ENCODE peak calls at places on chromosomes 7 and 10, in nine cellular contexts. O is testis, N is psoas muscle, R is hepatocyte, X is WERI-Rb-1, Z is astrocyte of the spinal cord, F is astrocyte of the cerebellum, D is AG04449, L is HepG2. P is an unnamed sample.

GRCh38 chr10:12340371-12340770 is 9.0 kb upstream of the CAMK1D start:
- DNase-seq in R (no peak), Z (no peak), L (no peak), N (no peak), O (no peak), X (no peak), D (no peak), F (no peak), P (no peak)

GRCh38 chr10:127802532-127803055 is 65.6 kb downstream of the FOXI2 start:
- DNase-seq in R (no peak), X (no peak), D (no peak), F (no peak), O (no peak), N (no peak), L (no peak), Z (no peak), P (no peak)

GRCh38 chr10:113087082-113088029 is 137.3 kb downstream of the TCF7L2 start:
- DNase-seq in N (no peak), Z (peak; percentile 99), R (peak; percentile 86), D (peak; percentile 95), L (peak; percentile 96), O (no peak), X (no peak), F (peak; percentile 99), P (peak; percentile 98)

GRCh38 chr7:152504367-152504766 is 68.6 kb upstream of the KMT2C start:
- DNase-seq in X (no peak), F (no peak), L (no peak), D (no peak), N (no peak), R (peak; percentile 19), O (no peak), Z (no peak), P (no peak)

GRCh38 chr7:6271694-6272371 is 591 bp downstream of the CYTH3 start:
- DNase-seq in L (no peak), O (peak; percentile 35), F (no peak), X (peak; percentile 30), N (peak; percentile 59), Z (no peak), D (no peak), R (peak; percentile 19), P (no peak)

GRCh38 chr7:11831727-11832495 is at the start of gene THSD7A:
- DNase-seq in O (peak; percentile 37), D (no peak), N (peak; percentile 52), F (no peak), Z (peak; percentile 51), L (peak; percentile 7), X (peak; percentile 65), R (peak; percentile 80), P (no peak)

GRCh38 chr7:2621948-2622640 is 9.7 kb upstream of the TTYH3 start:
- DNase-seq in X (peak; percentile 32), O (no peak), D (no peak), R (peak; percentile 93), L (peak; percentile 92), F (no peak), N (no peak), Z (no peak), P (no peak)

GRCh38 chr10:24156686-24157085 is 52.3 kb upstream of the KIAA1217 start:
- DNase-seq in O (no peak), D (no peak), F (no peak), N (no peak), R (no peak), L (no peak), X (no peak), Z (peak; percentile 16), P (no peak)

GRCh38 chr10:62019685-62020361 is 118.3 kb downstream of the ARID5B start:
- DNase-seq in D (no peak), N (no peak), X (no peak), R (no peak), Z (no peak), L (no peak), O (no peak), F (no peak), P (no peak)

GRCh38 chr7:74027683-74028320 is at the start of gene ELN:
- DNase-seq in Z (no peak), L (no peak), D (no peak), X (no peak), N (peak; percentile 90), O (peak; percentile 87), R (peak; percentile 73), F (no peak), P (no peak)

GRCh38 chr10:7829289-7829834 is 11.1 kb downstream of the TAF3 start:
- DNase-seq in O (no peak), N (no peak), Z (no peak), L (no peak), R (no peak), D (no peak), F (no peak), X (no peak), P (no peak)

GRCh38 chr10:7824251-7824650 is 5.9 kb downstream of the TAF3 start:
- DNase-seq in O (no peak), F (no peak), R (no peak), Z (no peak), N (no peak), X (no peak), L (no peak), D (no peak), P (no peak)

GRCh38 chr10:7832060-7832459 is 13.8 kb downstream of the TAF3 start:
- DNase-seq in X (no peak), D (no peak), N (no peak), O (no peak), F (no peak), L (no peak), Z (no peak), R (no peak), P (no peak)

DNA sequence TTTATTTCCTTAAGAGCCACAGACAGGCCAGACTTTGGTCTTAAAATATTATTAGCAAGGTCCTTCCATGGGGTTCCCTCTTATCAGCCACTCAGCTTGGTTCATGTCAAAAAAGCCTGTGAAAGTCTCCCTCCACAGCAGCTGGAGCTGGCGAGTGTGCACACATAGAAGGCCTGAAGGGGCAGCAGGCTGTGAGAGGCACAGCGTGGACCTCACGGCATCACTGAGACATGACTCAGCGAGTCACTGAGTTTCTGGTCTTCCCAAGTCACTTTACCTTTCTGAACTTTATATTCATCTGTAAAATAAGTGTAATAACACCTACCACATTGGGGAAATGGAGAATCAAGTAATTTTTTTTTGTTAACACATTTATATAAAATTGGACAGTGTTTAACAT is 8.7 kb downstream of the TAF3 start:
- DNase-seq in O (peak; percentile 45), D (no peak), Z (peak; percentile 61), X (no peak), F (no peak), R (peak; percentile 46), N (no peak), L (no peak), P (peak; percentile 9)
- TF ChIP-seq CTCF in O (no peak), D (no peak), Z (peak; percentile 43), X (no peak), F (peak; percentile 26), R (no peak), N (no peak), L (no peak), P (no peak)

GRCh38 chr10:96830511-96831199 is 1.4 kb upstream of the LCOR start:
- DNase-seq in N (no peak), X (peak; percentile 76), D (no peak), Z (peak; percentile 73), R (peak; percentile 85), L (peak; percentile 66), O (peak; percentile 78), F (peak; percentile 64), P (peak; percentile 40)
- H3K4me3 ChIP-seq in N (peak overlapping the region; percentile 87), X (no peak overlapping the region), D (no peak overlapping the region), Z (no peak overlapping the region), R (no peak overlapping the region), L (no peak overlapping the region), O (peak overlapping the region; percentile 66), F (no peak overlapping the region), P (no peak overlapping the region)

GRCh38 chr7:93092757-93093370 is 24.9 kb downstream of the SAMD9 start:
- DNase-seq in Z (peak; percentile 41), O (no peak), N (no peak), R (no peak), D (peak; percentile 21), X (no peak), F (peak; percentile 12), L (peak; percentile 15), P (peak; percentile 10)
- TF ChIP-seq CTCF in Z (peak; percentile 63), O (no peak), N (no peak), R (peak; percentile 16), D (peak; percentile 49), X (peak; percentile 47), F (peak; percentile 40), L (peak; percentile 48), P (peak; percentile 47)

GRCh38 chr7:156999611-157000046 is 10.8 kb downstream of the MNX1 start:
- DNase-seq in Z (no peak), D (no peak), O (peak; percentile 11), X (no peak), N (no peak), L (no peak), R (no peak), F (no peak), P (no peak)
- H3K4me3 ChIP-seq in Z (no peak overlapping the region), D (no peak overlapping the region), O (peak overlapping the region; percentile 21), X (no peak overlapping the region), N (peak overlapping the region; percentile 52), L (peak overlapping the region; percentile 56), R (peak overlapping the region; percentile 4), F (peak overlapping the region; percentile 9), P (no peak overlapping the region)

GRCh38 chr7:106659963-106660861 is 746 bp downstream of the CCDC71L start:
- DNase-seq in Z (peak; percentile 82), F (peak; percentile 27), L (no peak), O (peak; percentile 85), N (peak; percentile 88), R (peak; percentile 90), X (peak; percentile 86), D (no peak), P (no peak)
- TF ChIP-seq CTCF in Z (peak; percentile 71), F (peak; percentile 75), L (peak; percentile 9), O (peak; percentile 51), N (peak; percentile 67), R (peak; percentile 75), X (peak; percentile 91), D (peak; percentile 82), P (peak; percentile 86)

DNA sequence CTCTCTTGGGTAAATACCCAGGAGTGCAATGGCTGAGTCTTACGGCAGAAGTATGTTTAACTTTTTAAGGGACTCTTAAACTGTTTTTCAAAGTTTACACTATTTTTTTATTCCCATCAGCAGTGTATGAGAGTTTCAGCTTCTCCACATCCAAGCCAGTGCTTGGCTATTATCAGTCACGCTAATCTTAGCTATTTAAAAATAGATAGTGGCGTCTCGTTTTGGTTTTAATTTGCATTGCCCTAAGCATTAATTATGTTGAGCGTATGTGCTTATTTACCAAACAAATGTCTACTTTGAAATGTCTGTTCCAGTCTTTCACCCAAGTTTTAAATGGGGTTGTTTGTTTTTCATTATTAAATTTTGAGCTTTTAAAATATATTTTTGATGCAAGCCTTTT is 164.0 kb downstream of the MALRD1 start:
- DNase-seq in F (no peak), R (no peak), N (no peak), D (no peak), Z (no peak), X (no peak), L (no peak), O (no peak), P (no peak)
- H3K4me3 ChIP-seq in F (no peak overlapping the region), R (no peak overlapping the region), N (no peak overlapping the region), D (no peak overlapping the region), Z (no peak overlapping the region), X (no peak overlapping the region), L (no peak overlapping the region), O (no peak overlapping the region), P (no peak overlapping the region)

DNA sequence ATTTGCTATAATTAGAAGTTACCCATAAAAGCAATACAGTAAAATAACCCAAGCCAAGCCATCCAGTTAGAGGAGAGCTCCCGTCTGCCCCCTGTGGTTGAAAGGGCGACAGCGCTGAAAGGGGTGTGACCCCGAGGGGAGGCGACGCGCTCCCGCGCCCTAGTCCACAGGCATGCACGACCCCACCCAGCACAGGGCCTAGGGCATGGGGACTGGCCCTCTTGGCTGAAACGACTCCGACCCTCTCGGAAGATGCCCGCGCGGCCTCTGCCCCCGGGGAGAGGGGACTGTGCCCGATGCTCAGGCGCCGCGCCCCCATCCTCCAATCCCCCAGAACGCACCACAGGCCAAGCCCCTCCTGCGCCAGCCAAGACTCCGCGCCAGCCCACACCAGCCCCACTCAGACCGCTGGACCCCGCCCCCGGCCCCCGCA is 64.0 kb downstream of the CSGALNACT2 start:
- DNase-seq in N (peak; percentile 59), O (no peak), X (peak; percentile 15), R (peak; percentile 61), Z (no peak), L (no peak), F (no peak), D (no peak), P (no peak)
- TF ChIP-seq CTCF in N (peak; percentile 36), O (no peak), X (peak; percentile 21), R (peak; percentile 63), Z (peak; percentile 59), L (no peak), F (peak; percentile 57), D (peak; percentile 54), P (peak; percentile 64)

P was measured in HFF-Myc.